ENCODE peak calls at places on chromosomes 4 and X, in six cellular contexts. One of them, this sample, is unnamed.

GRCh38 chr4:7425171-7425570 is 9.6 kb downstream of the PSAPL1 start:
- DNase-seq in prostate gland: no peak
- DNase-seq in spleen: peak; percentile 64
- DNase-seq in GM12865: no peak
- DNase-seq in testis: no peak
- DNase-seq in PC-9: no peak
- DNase-seq in this sample: no peak

GRCh38 chr4:2066011-2066551 is 7.0 kb downstream of the NAT8L start:
- DNase-seq in spleen: peak; percentile 61
- DNase-seq in testis: peak; percentile 68
- DNase-seq in PC-9: no peak
- DNase-seq in prostate gland: no peak
- DNase-seq in GM12865: no peak
- DNase-seq in this sample: no peak

GRCh38 chr4:89113415-89113814 is 2.1 kb downstream of the TIGD2 start:
- DNase-seq in GM12865: no peak
- DNase-seq in testis: no peak
- DNase-seq in PC-9: no peak
- DNase-seq in spleen: no peak
- DNase-seq in prostate gland: no peak
- DNase-seq in this sample: no peak

GRCh38 chrX:120015145-120016067 is 62.1 kb downstream of the RHOXF2B start:
- DNase-seq in prostate gland: no peak
- DNase-seq in GM12865: no peak
- DNase-seq in testis: no peak
- DNase-seq in PC-9: no peak
- DNase-seq in spleen: no peak
- DNase-seq in this sample: peak; percentile 41

GRCh38 chr4:176588436-176588835 is 204.3 kb downstream of the VEGFC start:
- DNase-seq in spleen: no peak
- DNase-seq in testis: no peak
- DNase-seq in prostate gland: no peak
- DNase-seq in GM12865: no peak
- DNase-seq in PC-9: no peak
- DNase-seq in this sample: no peak

GRCh38 chrX:134377537-134377936 is 82.4 kb upstream of the HPRT1 start:
- DNase-seq in spleen: no peak
- DNase-seq in PC-9: no peak
- DNase-seq in prostate gland: peak; percentile 6
- DNase-seq in GM12865: peak; percentile 68
- DNase-seq in testis: peak; percentile 59
- DNase-seq in this sample: peak; percentile 45

GRCh38 chrX:28847423-28847822 is 260.2 kb downstream of the IL1RAPL1 start:
- DNase-seq in PC-9: no peak
- DNase-seq in testis: no peak
- DNase-seq in GM12865: no peak
- DNase-seq in spleen: no peak
- DNase-seq in prostate gland: no peak
- DNase-seq in this sample: no peak

GRCh38 chr4:25830545-25830944 is 32.2 kb downstream of the SEL1L3 start:
- DNase-seq in GM12865: no peak
- DNase-seq in testis: no peak
- DNase-seq in spleen: no peak
- DNase-seq in prostate gland: no peak
- DNase-seq in PC-9: no peak
- DNase-seq in this sample: no peak

GRCh38 chr4:86926428-86927086 is 8.3 kb upstream of the AFF1 start:
- DNase-seq in PC-9: peak; percentile 78
- DNase-seq in testis: no peak
- DNase-seq in spleen: no peak
- DNase-seq in prostate gland: no peak
- DNase-seq in GM12865: no peak
- DNase-seq in this sample: no peak

GRCh38 chr4:4599886-4600285 is 58.0 kb upstream of the STX18 start:
- DNase-seq in PC-9: no peak
- DNase-seq in spleen: no peak
- DNase-seq in GM12865: no peak
- DNase-seq in prostate gland: no peak
- DNase-seq in testis: no peak
- DNase-seq in this sample: no peak

GRCh38 chr4:184416913-184417734 is 57.2 kb downstream of the IRF2 start:
- DNase-seq in spleen: no peak
- DNase-seq in GM12865: peak; percentile 86
- DNase-seq in PC-9: no peak
- DNase-seq in testis: no peak
- DNase-seq in prostate gland: no peak
- DNase-seq in this sample: no peak

GRCh38 chr4:184413227-184414064 is 60.9 kb downstream of the IRF2 start:
- DNase-seq in spleen: no peak
- DNase-seq in testis: no peak
- DNase-seq in GM12865: no peak
- DNase-seq in PC-9: no peak
- DNase-seq in prostate gland: no peak
- DNase-seq in this sample: no peak

GRCh38 chr4:184410748-184411147 is 63.6 kb downstream of the IRF2 start:
- DNase-seq in testis: no peak
- DNase-seq in GM12865: no peak
- DNase-seq in PC-9: no peak
- DNase-seq in prostate gland: no peak
- DNase-seq in spleen: no peak
- DNase-seq in this sample: no peak

GRCh38 chr4:184417802-184418511 is 56.4 kb downstream of the IRF2 start:
- DNase-seq in prostate gland: peak; percentile 88
- DNase-seq in GM12865: peak; percentile 86
- DNase-seq in PC-9: peak; percentile 63
- DNase-seq in spleen: no peak
- DNase-seq in testis: no peak
- DNase-seq in this sample: no peak

DNA sequence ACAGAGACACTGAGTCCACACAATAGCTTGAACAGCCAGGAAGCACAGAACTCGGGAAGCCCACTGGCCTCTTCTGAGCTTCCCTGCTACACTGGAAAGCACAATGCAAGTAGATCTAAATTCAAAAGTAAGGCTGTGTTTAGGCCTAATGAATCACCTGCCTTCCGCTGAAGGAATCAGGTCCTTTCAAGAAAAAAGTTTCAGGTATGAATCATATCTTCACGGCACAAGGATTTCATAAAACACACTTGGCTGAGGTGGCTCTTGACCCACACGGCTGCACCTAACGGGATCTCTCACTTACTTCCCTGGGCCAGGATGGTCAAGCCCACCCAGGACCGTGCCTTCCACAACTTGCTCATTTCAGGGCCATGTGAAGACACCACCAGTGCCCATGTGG is 59.3 kb downstream of the IRF2 start:
- DNase-seq in prostate gland: no peak
- DNase-seq in PC-9: no peak
- DNase-seq in testis: no peak
- DNase-seq in spleen: no peak
- DNase-seq in GM12865: peak; percentile 24
- DNase-seq in this sample: no peak
- H3K4me3 ChIP-seq in prostate gland: no peak overlapping the region
- H3K4me3 ChIP-seq in PC-9: no peak overlapping the region
- H3K4me3 ChIP-seq in testis: no peak overlapping the region
- H3K4me3 ChIP-seq in spleen: no peak overlapping the region
- H3K4me3 ChIP-seq in GM12865: no peak overlapping the region
- H3K4me3 ChIP-seq in this sample: no peak overlapping the region

GRCh38 chr4:144754562-144755410 is 108.8 kb downstream of the HHIP start:
- DNase-seq in PC-9: no peak
- DNase-seq in GM12865: no peak
- DNase-seq in prostate gland: no peak
- DNase-seq in spleen: no peak
- DNase-seq in testis: no peak
- DNase-seq in this sample: no peak
- TF ChIP-seq CTCF in PC-9: no peak
- TF ChIP-seq CTCF in GM12865: peak; percentile 19
- TF ChIP-seq CTCF in prostate gland: no peak
- TF ChIP-seq CTCF in spleen: no peak
- TF ChIP-seq CTCF in testis: no peak
- TF ChIP-seq CTCF in this sample: no peak

GRCh38 chrX:103910371-103910770 is 52.1 kb upstream of the TMSB15B start:
- DNase-seq in PC-9: no peak
- DNase-seq in GM12865: no peak
- DNase-seq in spleen: no peak
- DNase-seq in prostate gland: no peak
- DNase-seq in testis: no peak
- DNase-seq in this sample: no peak
- H3K4me3 ChIP-seq in PC-9: no peak overlapping the region
- H3K4me3 ChIP-seq in GM12865: no peak overlapping the region
- H3K4me3 ChIP-seq in spleen: no peak overlapping the region
- H3K4me3 ChIP-seq in prostate gland: no peak overlapping the region
- H3K4me3 ChIP-seq in testis: no peak overlapping the region
- H3K4me3 ChIP-seq in this sample: no peak overlapping the region

DNA sequence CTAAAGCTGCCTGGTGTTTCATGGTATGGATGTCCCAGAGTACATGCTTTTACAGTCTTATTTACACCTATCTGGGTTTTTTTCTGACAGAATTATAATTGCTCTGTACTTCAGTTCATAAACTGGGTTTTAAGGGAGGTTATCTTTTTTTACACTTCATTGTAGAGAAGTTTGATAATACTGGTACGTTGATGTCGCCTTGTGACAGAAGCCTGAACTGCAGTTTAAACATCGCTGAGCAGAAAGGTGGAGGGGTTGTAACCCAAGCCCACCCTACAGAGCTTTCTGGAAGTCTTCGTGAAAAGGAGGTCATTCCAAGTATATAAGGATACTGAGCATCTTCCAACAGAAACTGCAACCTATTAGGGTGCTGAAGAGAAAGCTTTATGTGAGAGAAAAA is 46.4 kb downstream of the BEX1 start:
- DNase-seq in spleen: no peak
- DNase-seq in prostate gland: no peak
- DNase-seq in PC-9: no peak
- DNase-seq in testis: no peak
- DNase-seq in GM12865: no peak
- DNase-seq in this sample: no peak
- TF ChIP-seq CTCF in spleen: no peak
- TF ChIP-seq CTCF in prostate gland: no peak
- TF ChIP-seq CTCF in PC-9: no peak
- TF ChIP-seq CTCF in testis: no peak
- TF ChIP-seq CTCF in GM12865: no peak
- TF ChIP-seq CTCF in this sample: no peak

DNA sequence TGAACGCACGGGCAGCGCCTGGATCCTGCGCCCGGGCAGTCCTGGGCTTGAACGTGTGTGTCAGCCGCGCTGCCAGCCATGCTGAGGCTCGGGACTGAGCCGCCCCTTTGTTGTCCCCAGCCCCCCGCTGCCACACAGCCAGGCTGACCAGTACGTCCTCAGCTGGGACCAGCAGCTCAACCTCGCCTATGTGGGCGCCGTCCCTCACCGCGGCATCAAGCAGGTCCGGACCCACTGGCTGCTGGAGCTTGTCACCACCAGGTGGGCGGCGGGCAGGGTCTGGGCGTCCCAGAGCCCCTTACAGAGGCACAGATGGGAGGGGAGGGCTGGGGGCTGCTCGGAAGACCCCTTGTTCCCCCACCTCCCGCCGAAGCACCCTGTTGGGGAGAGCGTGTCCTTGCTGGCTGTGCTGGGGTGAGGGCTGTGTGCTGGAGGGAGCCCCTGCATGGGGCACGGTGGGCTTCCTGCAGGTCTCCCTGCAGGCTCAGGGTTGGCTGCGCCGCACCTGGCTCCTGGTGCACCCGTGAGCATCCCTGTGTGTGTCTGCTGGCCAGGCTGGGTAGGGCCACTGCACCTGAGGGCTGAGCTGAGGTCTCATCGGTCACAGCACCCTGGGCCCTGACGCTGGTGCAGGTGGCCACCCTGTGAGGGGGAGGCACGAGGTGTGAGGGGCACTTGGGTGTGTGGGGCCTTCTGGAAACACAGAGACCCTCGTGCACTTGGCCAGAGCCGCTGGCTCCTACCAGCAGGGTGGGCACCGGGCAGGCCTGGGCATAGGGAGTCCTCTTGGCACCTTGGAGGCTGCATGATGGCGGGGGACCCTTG is 1.1 kb downstream of the IDUA start:
- DNase-seq in spleen: no peak
- DNase-seq in GM12865: no peak
- DNase-seq in prostate gland: no peak
- DNase-seq in PC-9: no peak
- DNase-seq in testis: no peak
- DNase-seq in this sample: no peak
- H3K4me3 ChIP-seq in spleen: peak overlapping the region; percentile 56
- H3K4me3 ChIP-seq in GM12865: peak overlapping the region; percentile 68
- H3K4me3 ChIP-seq in prostate gland: peak overlapping the region; percentile 72
- H3K4me3 ChIP-seq in PC-9: peak overlapping the region; percentile 79
- H3K4me3 ChIP-seq in testis: peak overlapping the region; percentile 62
- H3K4me3 ChIP-seq in this sample: no peak overlapping the region

GRCh38 chr4:17811078-17811603 is 362 bp downstream of the NCAPG start:
- DNase-seq in testis: peak; percentile 20
- DNase-seq in PC-9: no peak
- DNase-seq in GM12865: peak; percentile 55
- DNase-seq in spleen: no peak
- DNase-seq in prostate gland: no peak
- DNase-seq in this sample: no peak
- TF ChIP-seq CTCF in testis: no peak
- TF ChIP-seq CTCF in PC-9: no peak
- TF ChIP-seq CTCF in GM12865: no peak
- TF ChIP-seq CTCF in spleen: no peak
- TF ChIP-seq CTCF in prostate gland: no peak
- TF ChIP-seq CTCF in this sample: no peak

DNA sequence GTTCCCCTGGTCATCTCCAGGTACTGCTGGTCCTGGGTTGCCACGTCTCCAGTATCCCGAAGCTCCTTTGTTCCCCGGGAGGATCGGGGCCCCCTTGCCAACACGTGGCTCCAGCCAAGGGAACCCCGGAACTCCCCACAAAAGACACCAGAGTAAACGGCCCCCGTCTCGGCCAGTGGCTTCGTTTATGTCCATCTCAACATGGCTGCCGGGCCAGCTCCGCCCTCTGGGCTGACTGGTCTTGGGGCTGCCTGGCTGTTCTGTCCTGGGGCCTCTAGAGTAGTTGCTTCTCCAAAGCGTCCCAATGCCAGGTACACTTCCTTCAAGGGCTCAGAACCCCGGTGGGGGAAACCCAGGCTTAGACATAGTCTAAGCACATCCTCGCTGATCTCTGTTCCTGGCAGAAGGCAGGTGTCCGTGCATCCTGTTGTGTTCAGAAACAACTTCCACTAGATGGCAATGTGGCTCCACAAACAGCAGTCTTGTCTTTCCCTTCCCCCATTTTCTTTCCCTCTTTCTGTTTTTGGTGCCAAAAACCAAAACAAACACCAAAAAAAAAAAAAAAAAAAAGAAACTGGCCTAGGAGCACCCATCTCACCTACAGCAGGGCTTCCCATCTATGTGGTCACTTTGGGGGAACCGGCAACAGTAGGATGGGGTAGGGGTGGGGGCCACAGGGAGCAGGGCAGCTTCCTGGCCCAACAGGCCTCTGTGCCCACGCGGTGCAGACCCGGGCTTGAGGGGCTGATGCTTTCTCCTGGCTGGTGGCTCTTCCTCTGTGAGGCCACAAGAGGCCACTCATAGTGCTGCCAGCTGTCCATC is 35.3 kb downstream of the NBDY start:
- DNase-seq in testis: peak; percentile 45
- DNase-seq in PC-9: peak; percentile 48
- DNase-seq in spleen: peak; percentile 92
- DNase-seq in prostate gland: peak; percentile 31
- DNase-seq in GM12865: peak; percentile 92
- DNase-seq in this sample: peak; percentile 53
- H3K4me3 ChIP-seq in testis: no peak overlapping the region
- H3K4me3 ChIP-seq in PC-9: no peak overlapping the region
- H3K4me3 ChIP-seq in spleen: no peak overlapping the region
- H3K4me3 ChIP-seq in prostate gland: no peak overlapping the region
- H3K4me3 ChIP-seq in GM12865: peak overlapping the region; percentile 51
- H3K4me3 ChIP-seq in this sample: no peak overlapping the region